ENCODE peak calls at places on chromosomes 3 and 15, in seven cellular contexts. One of them, this sample, is unnamed.

GRCh38 chr3:18393906-18394305 is 31.2 kb downstream of the SATB1 start:
- DNase-seq in HL-60: no peak
- DNase-seq in esophagus muscularis mucosa: no peak
- DNase-seq in astrocyte: no peak
- DNase-seq in prostate gland: no peak
- DNase-seq in progenitor cell of endocrine pancreas: no peak
- DNase-seq in BJ: no peak
- DNase-seq in this sample: no peak

GRCh38 chr15:72521682-72522081 is 47.6 kb downstream of the ARIH1 start:
- DNase-seq in HL-60: no peak
- DNase-seq in esophagus muscularis mucosa: no peak
- DNase-seq in astrocyte: peak
- DNase-seq in prostate gland: no peak
- DNase-seq in progenitor cell of endocrine pancreas: no peak
- DNase-seq in BJ: no peak
- DNase-seq in this sample: no peak

GRCh38 chr3:182241777-182242556 is 530.2 kb downstream of the SOX2 start:
- DNase-seq in HL-60: no peak
- DNase-seq in esophagus muscularis mucosa: no peak
- DNase-seq in astrocyte: peak
- DNase-seq in prostate gland: no peak
- DNase-seq in progenitor cell of endocrine pancreas: no peak
- DNase-seq in BJ: no peak
- DNase-seq in this sample: no peak

GRCh38 chr3:15081960-15082664 is 16.8 kb downstream of the RBSN start:
- DNase-seq in HL-60: peak
- DNase-seq in esophagus muscularis mucosa: no peak
- DNase-seq in astrocyte: no peak
- DNase-seq in prostate gland: no peak
- DNase-seq in progenitor cell of endocrine pancreas: no peak
- DNase-seq in BJ: no peak
- DNase-seq in this sample: no peak

GRCh38 chr3:18790384-18790783 is 357.9 kb upstream of the KCNH8 start:
- DNase-seq in HL-60: no peak
- DNase-seq in esophagus muscularis mucosa: no peak
- DNase-seq in astrocyte: no peak
- DNase-seq in prostate gland: no peak
- DNase-seq in progenitor cell of endocrine pancreas: no peak
- DNase-seq in BJ: no peak
- DNase-seq in this sample: no peak

GRCh38 chr3:73950781-73951180 is 326.0 kb upstream of the PDZRN3 start:
- DNase-seq in HL-60: no peak
- DNase-seq in esophagus muscularis mucosa: no peak
- DNase-seq in astrocyte: no peak
- DNase-seq in prostate gland: no peak
- DNase-seq in progenitor cell of endocrine pancreas: no peak
- DNase-seq in BJ: no peak
- DNase-seq in this sample: no peak

GRCh38 chr3:171786997-171787396 is 23.3 kb downstream of the PLD1 start:
- DNase-seq in HL-60: no peak
- DNase-seq in esophagus muscularis mucosa: no peak
- DNase-seq in astrocyte: no peak
- DNase-seq in prostate gland: no peak
- DNase-seq in progenitor cell of endocrine pancreas: no peak
- DNase-seq in BJ: no peak
- DNase-seq in this sample: no peak

GRCh38 chr3:129558772-129559564 is 16.0 kb downstream of the H1-8 start:
- DNase-seq in HL-60: peak
- DNase-seq in esophagus muscularis mucosa: no peak
- DNase-seq in astrocyte: peak
- DNase-seq in prostate gland: no peak
- DNase-seq in progenitor cell of endocrine pancreas: no peak
- DNase-seq in BJ: peak
- DNase-seq in this sample: no peak

GRCh38 chr3:132038198-132038825 is 3.5 kb upstream of the CPNE4 start:
- DNase-seq in HL-60: no peak
- DNase-seq in esophagus muscularis mucosa: no peak
- DNase-seq in astrocyte: no peak
- DNase-seq in prostate gland: no peak
- DNase-seq in progenitor cell of endocrine pancreas: no peak
- DNase-seq in BJ: no peak
- DNase-seq in this sample: no peak

GRCh38 chr3:184685646-184686045 is 26.2 kb downstream of the MAGEF1 start:
- DNase-seq in HL-60: no peak
- DNase-seq in esophagus muscularis mucosa: no peak
- DNase-seq in astrocyte: peak
- DNase-seq in prostate gland: no peak
- DNase-seq in progenitor cell of endocrine pancreas: no peak
- DNase-seq in BJ: no peak
- DNase-seq in this sample: no peak

GRCh38 chr15:89129123-89129815 is 41.0 kb downstream of the ABHD2 start:
- DNase-seq in HL-60: peak
- DNase-seq in esophagus muscularis mucosa: no peak
- DNase-seq in astrocyte: no peak
- DNase-seq in prostate gland: peak
- DNase-seq in progenitor cell of endocrine pancreas: no peak
- DNase-seq in BJ: no peak
- DNase-seq in this sample: no peak

GRCh38 chr3:78634316-78634715 is 1133.5 kb downstream of the ROBO1 start:
- DNase-seq in HL-60: no peak
- DNase-seq in esophagus muscularis mucosa: no peak
- DNase-seq in astrocyte: peak
- DNase-seq in prostate gland: no peak
- DNase-seq in progenitor cell of endocrine pancreas: no peak
- DNase-seq in BJ: no peak
- DNase-seq in this sample: no peak

GRCh38 chr3:146589899-146590508 is 15.1 kb downstream of the PLSCR5 start:
- DNase-seq in HL-60: no peak
- DNase-seq in esophagus muscularis mucosa: no peak
- DNase-seq in astrocyte: peak
- DNase-seq in prostate gland: peak
- DNase-seq in progenitor cell of endocrine pancreas: no peak
- DNase-seq in BJ: no peak
- DNase-seq in this sample: no peak

GRCh38 chr3:51908026-51908425 is 4.9 kb upstream of the IQCF1 start:
- DNase-seq in HL-60: no peak
- DNase-seq in esophagus muscularis mucosa: no peak
- DNase-seq in astrocyte: no peak
- DNase-seq in prostate gland: no peak
- DNase-seq in progenitor cell of endocrine pancreas: no peak
- DNase-seq in BJ: no peak
- DNase-seq in this sample: no peak

GRCh38 chr15:64216722-64217428 is 54.1 kb upstream of the PPIB start:
- DNase-seq in HL-60: no peak
- DNase-seq in esophagus muscularis mucosa: no peak
- DNase-seq in astrocyte: no peak
- DNase-seq in prostate gland: no peak
- DNase-seq in progenitor cell of endocrine pancreas: no peak
- DNase-seq in BJ: no peak
- DNase-seq in this sample: no peak

GRCh38 chr3:184531580-184532290 is 29.9 kb upstream of the EPHB3 start:
- DNase-seq in HL-60: no peak
- DNase-seq in esophagus muscularis mucosa: peak
- DNase-seq in astrocyte: no peak
- DNase-seq in prostate gland: no peak
- DNase-seq in progenitor cell of endocrine pancreas: no peak
- DNase-seq in BJ: no peak
- DNase-seq in this sample: no peak

GRCh38 chr3:169923189-169923588 is 11.8 kb downstream of the SAMD7 start:
- DNase-seq in HL-60: no peak
- DNase-seq in esophagus muscularis mucosa: no peak
- DNase-seq in astrocyte: peak
- DNase-seq in prostate gland: peak
- DNase-seq in progenitor cell of endocrine pancreas: no peak
- DNase-seq in BJ: no peak
- DNase-seq in this sample: no peak

GRCh38 chr3:85977615-85978338 is 1013.2 kb downstream of the VGLL3 start:
- DNase-seq in HL-60: no peak
- DNase-seq in esophagus muscularis mucosa: no peak
- DNase-seq in astrocyte: no peak
- DNase-seq in prostate gland: no peak
- DNase-seq in progenitor cell of endocrine pancreas: no peak
- DNase-seq in BJ: no peak
- DNase-seq in this sample: no peak

GRCh38 chr3:53258600-53259426 is 3.0 kb upstream of the TKT start:
- DNase-seq in HL-60: no peak
- DNase-seq in esophagus muscularis mucosa: no peak
- DNase-seq in astrocyte: no peak
- DNase-seq in prostate gland: no peak
- DNase-seq in progenitor cell of endocrine pancreas: no peak
- DNase-seq in BJ: no peak
- DNase-seq in this sample: no peak

GRCh38 chr3:151328298-151329036 is 882 bp downstream of the P2RY13 start:
- DNase-seq in HL-60: peak
- DNase-seq in esophagus muscularis mucosa: no peak
- DNase-seq in astrocyte: no peak
- DNase-seq in prostate gland: no peak
- DNase-seq in progenitor cell of endocrine pancreas: no peak
- DNase-seq in BJ: no peak
- DNase-seq in this sample: peak

GRCh38 chr3:151329368-151329767 is at the start of gene P2RY13:
- DNase-seq in HL-60: no peak
- DNase-seq in esophagus muscularis mucosa: no peak
- DNase-seq in astrocyte: no peak
- DNase-seq in prostate gland: no peak
- DNase-seq in progenitor cell of endocrine pancreas: no peak
- DNase-seq in BJ: no peak
- DNase-seq in this sample: no peak

GRCh38 chr3:151330374-151330773 is 1.0 kb upstream of the P2RY13 start:
- DNase-seq in HL-60: no peak
- DNase-seq in esophagus muscularis mucosa: no peak
- DNase-seq in astrocyte: no peak
- DNase-seq in prostate gland: no peak
- DNase-seq in progenitor cell of endocrine pancreas: no peak
- DNase-seq in BJ: no peak
- DNase-seq in this sample: no peak

GRCh38 chr3:151330899-151331298 is 1.6 kb upstream of the P2RY13 start:
- DNase-seq in HL-60: peak
- DNase-seq in esophagus muscularis mucosa: no peak
- DNase-seq in astrocyte: no peak
- DNase-seq in prostate gland: no peak
- DNase-seq in progenitor cell of endocrine pancreas: no peak
- DNase-seq in BJ: no peak
- DNase-seq in this sample: no peak

GRCh38 chr3:151327571-151328198 is 1.7 kb downstream of the P2RY13 start:
- DNase-seq in HL-60: no peak
- DNase-seq in esophagus muscularis mucosa: no peak
- DNase-seq in astrocyte: no peak
- DNase-seq in prostate gland: no peak
- DNase-seq in progenitor cell of endocrine pancreas: no peak
- DNase-seq in BJ: no peak
- DNase-seq in this sample: no peak
- TF ChIP-seq CTCF in HL-60: peak
- TF ChIP-seq CTCF in esophagus muscularis mucosa: peak
- TF ChIP-seq CTCF in astrocyte: peak
- TF ChIP-seq CTCF in prostate gland: peak
- TF ChIP-seq CTCF in progenitor cell of endocrine pancreas: peak
- TF ChIP-seq CTCF in BJ: peak
- TF ChIP-seq CTCF in this sample: peak

GRCh38 chr15:51971353-51972133 is at the start of gene LEO1:
- DNase-seq in HL-60: peak
- DNase-seq in esophagus muscularis mucosa: peak
- DNase-seq in astrocyte: peak
- DNase-seq in prostate gland: peak
- DNase-seq in progenitor cell of endocrine pancreas: peak
- DNase-seq in BJ: peak
- DNase-seq in this sample: peak
- TF ChIP-seq CTCF in HL-60: no peak
- TF ChIP-seq CTCF in esophagus muscularis mucosa: peak
- TF ChIP-seq CTCF in astrocyte: no peak
- TF ChIP-seq CTCF in prostate gland: peak
- TF ChIP-seq CTCF in progenitor cell of endocrine pancreas: peak
- TF ChIP-seq CTCF in BJ: peak
- TF ChIP-seq CTCF in this sample: peak

GRCh38 chr3:12458901-12459300 is 25.4 kb upstream of the TSEN2 start:
- DNase-seq in HL-60: peak
- DNase-seq in esophagus muscularis mucosa: no peak
- DNase-seq in astrocyte: no peak
- DNase-seq in prostate gland: no peak
- DNase-seq in progenitor cell of endocrine pancreas: no peak
- DNase-seq in BJ: no peak
- DNase-seq in this sample: peak
- TF ChIP-seq CTCF in HL-60: peak
- TF ChIP-seq CTCF in esophagus muscularis mucosa: no peak
- TF ChIP-seq CTCF in astrocyte: no peak
- TF ChIP-seq CTCF in prostate gland: no peak
- TF ChIP-seq CTCF in progenitor cell of endocrine pancreas: no peak
- TF ChIP-seq CTCF in BJ: no peak
- TF ChIP-seq CTCF in this sample: peak

DNA sequence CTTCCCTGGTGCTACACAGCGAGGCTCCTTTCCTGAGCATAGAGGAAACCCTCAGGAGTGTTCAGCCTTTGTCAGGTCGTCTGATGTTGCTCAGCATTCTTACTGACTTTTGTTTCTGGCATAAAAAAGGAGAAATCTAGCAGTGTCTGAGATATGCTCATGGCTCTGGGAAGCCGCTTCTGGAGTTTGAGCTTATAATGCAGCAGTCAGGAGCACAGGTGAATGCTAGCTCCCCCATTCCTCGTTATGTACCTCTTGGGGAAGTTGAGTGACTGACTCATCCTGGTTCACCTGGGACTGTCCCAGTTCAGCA is 49.2 kb upstream of the MYZAP start:
- DNase-seq in HL-60: no peak
- DNase-seq in esophagus muscularis mucosa: no peak
- DNase-seq in astrocyte: no peak
- DNase-seq in prostate gland: no peak
- DNase-seq in progenitor cell of endocrine pancreas: no peak
- DNase-seq in BJ: no peak
- DNase-seq in this sample: no peak
- TF ChIP-seq CTCF in HL-60: no peak
- TF ChIP-seq CTCF in esophagus muscularis mucosa: no peak
- TF ChIP-seq CTCF in astrocyte: no peak
- TF ChIP-seq CTCF in prostate gland: no peak
- TF ChIP-seq CTCF in progenitor cell of endocrine pancreas: peak
- TF ChIP-seq CTCF in BJ: no peak
- TF ChIP-seq CTCF in this sample: peak

GRCh38 chr3:28703858-28704257 is 355.2 kb upstream of the AZI2 start:
- DNase-seq in HL-60: no peak
- DNase-seq in esophagus muscularis mucosa: no peak
- DNase-seq in astrocyte: no peak
- DNase-seq in prostate gland: no peak
- DNase-seq in progenitor cell of endocrine pancreas: no peak
- DNase-seq in BJ: no peak
- DNase-seq in this sample: no peak
- TF ChIP-seq CTCF in HL-60: no peak
- TF ChIP-seq CTCF in esophagus muscularis mucosa: no peak
- TF ChIP-seq CTCF in astrocyte: no peak
- TF ChIP-seq CTCF in prostate gland: no peak
- TF ChIP-seq CTCF in progenitor cell of endocrine pancreas: no peak
- TF ChIP-seq CTCF in BJ: no peak
- TF ChIP-seq CTCF in this sample: no peak

GRCh38 chr3:94101860-94102259 is 39.0 kb downstream of the NSUN3 start:
- DNase-seq in HL-60: no peak
- DNase-seq in esophagus muscularis mucosa: no peak
- DNase-seq in astrocyte: no peak
- DNase-seq in prostate gland: no peak
- DNase-seq in progenitor cell of endocrine pancreas: no peak
- DNase-seq in BJ: no peak
- DNase-seq in this sample: no peak
- TF ChIP-seq CTCF in HL-60: no peak
- TF ChIP-seq CTCF in esophagus muscularis mucosa: no peak
- TF ChIP-seq CTCF in astrocyte: no peak
- TF ChIP-seq CTCF in prostate gland: no peak
- TF ChIP-seq CTCF in progenitor cell of endocrine pancreas: peak
- TF ChIP-seq CTCF in BJ: peak
- TF ChIP-seq CTCF in this sample: no peak

GRCh38 chr15:26628071-26628470 is 144.8 kb downstream of the GABRB3 start:
- DNase-seq in HL-60: no peak
- DNase-seq in esophagus muscularis mucosa: no peak
- DNase-seq in astrocyte: no peak
- DNase-seq in prostate gland: peak
- DNase-seq in progenitor cell of endocrine pancreas: no peak
- DNase-seq in BJ: no peak
- DNase-seq in this sample: no peak
- TF ChIP-seq CTCF in HL-60: no peak
- TF ChIP-seq CTCF in esophagus muscularis mucosa: no peak
- TF ChIP-seq CTCF in astrocyte: no peak
- TF ChIP-seq CTCF in prostate gland: no peak
- TF ChIP-seq CTCF in progenitor cell of endocrine pancreas: no peak
- TF ChIP-seq CTCF in BJ: no peak
- TF ChIP-seq CTCF in this sample: no peak

This sample was measured in CD14-positive monocyte.